ENCODE peak calls at places on chromosomes 6 and 20, in nine cellular contexts. P is neural progenitor cell; M is cardiac muscle cell; F is heart left ventricle; Y is body of pancreas; B is IMR-90; T is neuronal stem cell; L is CD8-positive, alpha-beta T cell; W is A549. G is an unnamed sample. For H3K4me1 and H3K9me3, the result is how much of the 10 kb centered on the place peaks cover.

GRCh38 chr6:42404494-42404893 is 47.2 kb downstream of the TRERF1 start:
- DNase-seq in L (peak), T (no peak), W (peak), B (peak), F (no peak), Y (no peak), M (peak), P (peak), G (peak)

GRCh38 chr6:168239374-168239773 is 80.2 kb downstream of the DACT2 start:
- DNase-seq in B (no peak), L (no peak), T (no peak), F (no peak), M (peak), P (no peak), Y (no peak), W (no peak), G (no peak)

GRCh38 chr6:56839533-56840183 is 115.2 kb upstream of the BEND6 start:
- DNase-seq in F (no peak), W (no peak), Y (no peak), B (no peak), T (no peak), M (no peak), L (no peak), P (no peak), G (no peak)

GRCh38 chr6:115838763-115839401 is 221.8 kb downstream of the FRK start:
- DNase-seq in W (peak), T (no peak), M (peak), Y (peak), B (peak), P (peak), F (no peak), L (no peak), G (no peak)

GRCh38 chr6:33684428-33684896 is 27.0 kb downstream of the UQCC2 start:
- DNase-seq in B (no peak), P (no peak), W (no peak), F (no peak), Y (no peak), M (no peak), L (no peak), T (no peak), G (no peak)

GRCh38 chr6:110217255-110217654 is 37.0 kb downstream of the CDC40 start:
- DNase-seq in L (no peak), T (no peak), W (no peak), Y (no peak), M (no peak), P (no peak), B (peak), F (no peak), G (no peak)

GRCh38 chr6:1635305-1636010 is 25.7 kb downstream of the FOXC1 start:
- DNase-seq in B (no peak), T (no peak), P (no peak), L (no peak), M (no peak), Y (no peak), F (no peak), W (no peak), G (peak)

GRCh38 chr20:25197173-25197869 is 1.8 kb downstream of the ENTPD6 start:
- DNase-seq in Y (no peak), M (no peak), B (no peak), T (no peak), W (no peak), F (no peak), L (no peak), P (no peak), G (no peak)

GRCh38 chr6:27582928-27583725 is 110.2 kb upstream of the ZNF184 start:
- DNase-seq in F (no peak), T (no peak), M (peak), L (no peak), W (no peak), Y (peak), B (peak), P (peak), G (no peak)

GRCh38 chr6:69957990-69958559 is 91.7 kb downstream of the COL19A1 start:
- DNase-seq in L (no peak), W (no peak), M (no peak), Y (no peak), F (no peak), P (no peak), B (peak), T (no peak), G (no peak)

GRCh38 chr6:37171141-37171969 is 1.4 kb downstream of the PIM1 start:
- DNase-seq in M (peak), W (no peak), B (peak), F (peak), L (peak), T (peak), Y (peak), P (peak), G (peak)

GRCh38 chr6:46044876-46045617 is 29.4 kb upstream of the CLIC5 start:
- DNase-seq in T (no peak), W (peak), F (peak), Y (peak), M (peak), L (no peak), B (peak), P (no peak), G (peak)

GRCh38 chr20:64140421-64140820 is 23.8 kb upstream of the MYT1 start:
- DNase-seq in P (no peak), B (no peak), L (no peak), M (no peak), F (no peak), W (no peak), Y (no peak), T (no peak), G (no peak)

GRCh38 chr20:64137598-64138031 is 26.6 kb upstream of the MYT1 start:
- DNase-seq in L (no peak), Y (no peak), B (no peak), M (no peak), F (no peak), P (no peak), W (no peak), T (no peak), G (peak)

GRCh38 chr20:64140956-64141355 is 23.3 kb upstream of the MYT1 start:
- DNase-seq in B (no peak), F (no peak), T (no peak), Y (no peak), W (no peak), P (no peak), M (no peak), L (no peak), G (peak)

GRCh38 chr20:64138276-64138815 is 25.9 kb upstream of the MYT1 start:
- DNase-seq in T (no peak), F (no peak), W (no peak), M (no peak), Y (no peak), P (no peak), B (no peak), L (no peak), G (peak)

DNA sequence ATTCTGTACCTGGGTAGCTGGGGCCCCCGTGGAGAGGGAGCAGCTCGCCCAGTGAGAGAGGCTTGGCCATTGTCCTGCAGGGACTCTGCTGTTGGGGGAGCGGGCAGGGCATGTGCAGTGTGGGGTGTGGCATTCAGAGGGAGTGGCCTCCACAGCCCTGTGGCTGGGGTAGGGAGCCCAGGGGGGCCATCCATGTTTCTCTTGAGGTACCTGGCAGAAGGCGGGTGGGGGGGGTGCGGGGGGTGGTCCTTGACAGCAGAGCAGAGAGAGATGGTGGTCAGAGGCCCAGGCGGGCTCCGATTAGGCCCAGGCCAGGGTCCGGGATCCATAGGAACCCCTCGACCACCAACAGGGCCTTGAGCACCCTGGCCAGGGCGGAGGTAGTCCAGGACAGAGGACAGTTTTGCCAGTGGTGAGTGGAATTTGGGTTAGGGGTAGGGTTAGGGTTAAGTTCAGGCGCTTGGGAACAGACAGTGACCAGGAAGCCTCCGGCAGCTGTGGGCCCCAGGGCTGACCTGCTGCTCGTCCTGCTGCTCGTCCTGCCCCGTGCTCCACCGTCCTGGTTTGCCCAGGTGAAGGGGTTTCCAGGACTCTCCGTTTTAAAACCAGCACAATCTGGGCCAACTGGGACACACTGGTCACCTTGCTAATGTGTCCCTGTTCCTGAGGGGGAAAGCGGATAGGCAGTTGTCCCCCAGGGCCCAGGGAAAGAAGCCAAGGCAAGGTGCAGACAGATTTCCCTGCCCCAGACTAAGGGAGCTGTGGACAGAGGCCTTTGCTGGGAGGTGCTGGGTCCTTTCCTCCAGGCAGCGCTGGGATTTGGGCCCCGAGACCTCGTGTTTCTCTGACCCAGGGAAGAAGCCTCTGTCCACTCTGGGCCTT is 24.8 kb upstream of the MYT1 start:
- DNase-seq in F (peak), L (no peak), T (no peak), P (no peak), W (no peak), Y (no peak), M (no peak), B (no peak), G (peak)
- H3K27ac ChIP-seq in F (no peak), L (no peak), T (peak), P (no peak), W (no peak), Y (no peak), M (no peak), B (no peak), G (no peak)

DNA sequence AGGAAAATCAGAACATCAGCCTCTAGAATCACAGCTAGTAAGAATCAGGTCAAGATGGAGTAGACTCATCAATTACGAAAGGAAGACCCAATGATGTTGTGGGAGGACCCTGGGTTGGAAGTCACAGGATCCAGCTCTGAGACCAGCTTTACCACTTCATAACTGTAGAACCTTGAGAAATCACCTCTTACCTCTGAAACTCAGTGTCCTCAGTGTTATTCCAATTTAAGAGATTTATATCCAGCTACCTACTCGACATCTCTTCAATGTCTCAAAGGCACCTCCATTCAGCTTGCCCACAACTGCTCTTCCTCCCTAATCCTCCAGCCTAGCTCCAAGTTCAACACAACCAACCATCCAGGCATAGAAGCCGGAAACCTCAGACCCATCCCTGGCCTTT is 16.3 kb downstream of the MRPL14 start:
- DNase-seq in T (no peak), L (no peak), Y (no peak), M (no peak), F (no peak), P (no peak), B (no peak), W (no peak), G (no peak)
- H3K4me1 ChIP-seq in T (under half), L (under half), Y (under half), M (under half), F (under half), P (under half), B (under half), W (under half), G (under half)

GRCh38 chr6:29141606-29142005 is 29.1 kb upstream of the OR2J2 start:
- DNase-seq in T (no peak), M (no peak), B (no peak), P (no peak), W (no peak), F (no peak), L (no peak), Y (no peak), G (no peak)
- H3K9me3 ChIP-seq in T (under half), M (under half), B (under half), P (under half), W (under half), F (under half), L (under half), Y (under half), G (under half)

DNA sequence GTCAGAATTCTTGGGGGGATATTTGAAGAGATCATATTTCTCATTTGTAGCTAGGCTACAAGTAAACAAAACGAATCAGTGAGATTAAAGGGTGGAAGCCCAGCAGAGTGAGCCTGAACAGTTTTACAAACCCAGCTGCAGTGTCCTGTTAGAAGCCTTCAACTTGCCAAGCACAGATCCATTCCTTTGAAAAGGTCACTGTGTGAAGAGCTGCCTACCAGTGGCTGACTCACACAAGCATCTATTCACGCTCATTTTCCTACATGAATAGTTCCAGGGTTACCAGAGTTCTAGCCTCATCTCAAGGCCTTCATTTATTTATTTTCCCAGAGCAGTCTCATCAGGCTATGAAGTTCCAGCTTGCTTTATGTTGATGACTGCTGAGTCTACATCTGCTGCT is 25.7 kb upstream of the MLIP start:
- DNase-seq in W (no peak), T (no peak), L (no peak), B (peak), Y (no peak), P (no peak), M (no peak), F (no peak), G (no peak)
- H3K27ac ChIP-seq in W (no peak), T (no peak), L (no peak), B (no peak), Y (no peak), P (no peak), M (peak), F (peak), G (peak)

GRCh38 chr6:16766836-16767745 is 5.8 kb upstream of the ATXN1 start:
- DNase-seq in Y (no peak), P (no peak), B (peak), W (no peak), T (no peak), M (no peak), F (no peak), L (no peak), G (no peak)
- H3K4me1 ChIP-seq in Y (under half), P (under half), B (under half), W (half or more), T (under half), M (under half), F (under half), L (under half), G (under half)

GRCh38 chr6:145728986-145729385 is 6.3 kb downstream of the EPM2A start:
- DNase-seq in M (no peak), W (no peak), Y (no peak), F (no peak), B (no peak), L (no peak), P (no peak), T (no peak), G (no peak)
- H3K9me3 ChIP-seq in M (under half), W (under half), Y (under half), F (under half), B (under half), L (under half), P (under half), T (under half), G (under half)

GRCh38 chr20:49561256-49561655 is 6.7 kb downstream of the PTGIS start:
- DNase-seq in Y (no peak), B (no peak), F (no peak), T (no peak), M (no peak), W (no peak), P (no peak), L (no peak), G (no peak)
- H3K27ac ChIP-seq in Y (no peak), B (no peak), F (peak), T (no peak), M (no peak), W (no peak), P (no peak), L (no peak), G (peak)